ENCODE peak calls at places on chromosomes 16 and 17, in four cellular contexts. E, Z, N and X are unnamed samples.

GRCh38 chr17:39209317-39210092 is 9.4 kb downstream of the RPL19 start:
- DNase-seq in E (peak; percentile 80), Z (peak; percentile 63), N (peak; percentile 76), X (no peak)

GRCh38 chr16:15055141-15056053 is 477 bp downstream of the NTAN1 start:
- DNase-seq in E (no peak), Z (no peak), N (no peak), X (peak; percentile 44)

GRCh38 chr16:67562526-67562917 is at the start of gene CTCF:
- DNase-seq in E (peak; percentile 84), Z (peak; percentile 83), N (peak; percentile 78), X (peak; percentile 72)

GRCh38 chr17:18944646-18945045 is 7.3 kb upstream of the SLC5A10 start:
- DNase-seq in E (no peak), Z (no peak), N (no peak), X (no peak)

GRCh38 chr16:89297870-89298545 is 80.5 kb downstream of the ZNF778 start:
- DNase-seq in E (no peak), Z (no peak), N (no peak), X (no peak)

GRCh38 chr16:1990336-1991134 is 765 bp downstream of the SYNGR3 start:
- DNase-seq in E (no peak), Z (peak; percentile 77), N (peak; percentile 44), X (no peak)

GRCh38 chr17:4604111-4604644 is 19.8 kb downstream of the SMTNL2 start:
- DNase-seq in E (no peak), Z (peak; percentile 69), N (no peak), X (peak; percentile 22)

GRCh38 chr17:40559016-40559853 is 6.0 kb downstream of the CCR7 start:
- DNase-seq in E (peak; percentile 5), Z (no peak), N (no peak), X (no peak)

GRCh38 chr16:11161974-11162373 is 94.0 kb downstream of the SOCS1 start:
- DNase-seq in E (no peak), Z (no peak), N (no peak), X (no peak)

GRCh38 chr17:57033296-57033695 is 51.8 kb upstream of the AKAP1 start:
- DNase-seq in E (no peak), Z (no peak), N (no peak), X (no peak)

GRCh38 chr16:24309222-24309905 is 53.2 kb downstream of the CACNG3 start:
- DNase-seq in E (peak; percentile 24), Z (no peak), N (peak; percentile 59), X (peak; percentile 75)

GRCh38 chr16:57479043-57479421 is 7.3 kb downstream of the DOK4 start:
- DNase-seq in E (no peak), Z (no peak), N (peak; percentile 65), X (no peak)

GRCh38 chr17:46152423-46152822 is 40.8 kb downstream of the KANSL1 start:
- DNase-seq in E (no peak), Z (no peak), N (no peak), X (no peak)